ENCODE peak calls at places on chromosomes 13 and 19, in ten cellular contexts. One of them, this sample, is unnamed.

GRCh38 chr19:33580026-33580644 is 41.6 kb upstream of the CHST8 start:
- DNase-seq in colonic mucosa: no peak
- DNase-seq in retinal pigment epithelial cell: no peak
- DNase-seq in nephron progenitor cell: no peak
- DNase-seq in uterus: no peak
- DNase-seq in psoas muscle: no peak
- DNase-seq in brain microvascular endothelial cell: no peak
- DNase-seq in A549: no peak
- DNase-seq in fibroblast of lung: no peak
- DNase-seq in cardiac fibroblast: no peak
- DNase-seq in this sample: peak; percentile 81

GRCh38 chr13:101520672-101521071 is 68.2 kb downstream of the ITGBL1 start:
- DNase-seq in colonic mucosa: no peak
- DNase-seq in retinal pigment epithelial cell: no peak
- DNase-seq in nephron progenitor cell: no peak
- DNase-seq in uterus: no peak
- DNase-seq in psoas muscle: no peak
- DNase-seq in brain microvascular endothelial cell: peak; percentile 81
- DNase-seq in A549: no peak
- DNase-seq in fibroblast of lung: peak; percentile 68
- DNase-seq in cardiac fibroblast: peak; percentile 38
- DNase-seq in this sample: no peak

GRCh38 chr13:65679240-65679639 is 1550.9 kb downstream of the PCDH9 start:
- DNase-seq in colonic mucosa: no peak
- DNase-seq in retinal pigment epithelial cell: no peak
- DNase-seq in nephron progenitor cell: no peak
- DNase-seq in uterus: no peak
- DNase-seq in psoas muscle: no peak
- DNase-seq in brain microvascular endothelial cell: peak; percentile 69
- DNase-seq in A549: no peak
- DNase-seq in fibroblast of lung: peak; percentile 40
- DNase-seq in cardiac fibroblast: peak; percentile 6
- DNase-seq in this sample: no peak

GRCh38 chr13:110448230-110448629 is 113.3 kb downstream of the RAB20 start:
- DNase-seq in colonic mucosa: no peak
- DNase-seq in retinal pigment epithelial cell: peak; percentile 60
- DNase-seq in nephron progenitor cell: no peak
- DNase-seq in uterus: no peak
- DNase-seq in psoas muscle: no peak
- DNase-seq in brain microvascular endothelial cell: peak; percentile 72
- DNase-seq in A549: no peak
- DNase-seq in fibroblast of lung: peak; percentile 32
- DNase-seq in cardiac fibroblast: peak; percentile 49
- DNase-seq in this sample: peak; percentile 2

GRCh38 chr19:6222884-6223283 is 56.9 kb downstream of the MLLT1 start:
- DNase-seq in colonic mucosa: no peak
- DNase-seq in retinal pigment epithelial cell: no peak
- DNase-seq in nephron progenitor cell: no peak
- DNase-seq in uterus: no peak
- DNase-seq in psoas muscle: peak; percentile 57
- DNase-seq in brain microvascular endothelial cell: no peak
- DNase-seq in A549: no peak
- DNase-seq in fibroblast of lung: no peak
- DNase-seq in cardiac fibroblast: no peak
- DNase-seq in this sample: no peak

GRCh38 chr13:26412961-26413716 is 144.3 kb upstream of the WASF3 start:
- DNase-seq in colonic mucosa: no peak
- DNase-seq in retinal pigment epithelial cell: no peak
- DNase-seq in nephron progenitor cell: no peak
- DNase-seq in uterus: no peak
- DNase-seq in psoas muscle: no peak
- DNase-seq in brain microvascular endothelial cell: no peak
- DNase-seq in A549: no peak
- DNase-seq in fibroblast of lung: no peak
- DNase-seq in cardiac fibroblast: no peak
- DNase-seq in this sample: no peak

GRCh38 chr13:27578121-27579030 is 42.0 kb downstream of the LNX2 start:
- DNase-seq in colonic mucosa: no peak
- DNase-seq in retinal pigment epithelial cell: no peak
- DNase-seq in nephron progenitor cell: no peak
- DNase-seq in uterus: no peak
- DNase-seq in psoas muscle: no peak
- DNase-seq in brain microvascular endothelial cell: peak; percentile 81
- DNase-seq in A549: peak; percentile 19
- DNase-seq in fibroblast of lung: no peak
- DNase-seq in cardiac fibroblast: peak; percentile 15
- DNase-seq in this sample: no peak

GRCh38 chr13:94236876-94237275 is 242.6 kb downstream of the DCT start:
- DNase-seq in colonic mucosa: no peak
- DNase-seq in retinal pigment epithelial cell: no peak
- DNase-seq in nephron progenitor cell: no peak
- DNase-seq in uterus: no peak
- DNase-seq in psoas muscle: no peak
- DNase-seq in brain microvascular endothelial cell: no peak
- DNase-seq in A549: no peak
- DNase-seq in fibroblast of lung: no peak
- DNase-seq in cardiac fibroblast: peak; percentile 16
- DNase-seq in this sample: no peak

GRCh38 chr19:54023191-54023590 is 31.8 kb downstream of the CACNG6 start:
- DNase-seq in colonic mucosa: no peak
- DNase-seq in retinal pigment epithelial cell: no peak
- DNase-seq in nephron progenitor cell: no peak
- DNase-seq in uterus: no peak
- DNase-seq in psoas muscle: no peak
- DNase-seq in brain microvascular endothelial cell: no peak
- DNase-seq in A549: peak; percentile 45
- DNase-seq in fibroblast of lung: no peak
- DNase-seq in cardiac fibroblast: no peak
- DNase-seq in this sample: no peak

GRCh38 chr19:1700733-1701663 is 48.6 kb upstream of the TCF3 start:
- DNase-seq in colonic mucosa: no peak
- DNase-seq in retinal pigment epithelial cell: no peak
- DNase-seq in nephron progenitor cell: no peak
- DNase-seq in uterus: no peak
- DNase-seq in psoas muscle: no peak
- DNase-seq in brain microvascular endothelial cell: no peak
- DNase-seq in A549: no peak
- DNase-seq in fibroblast of lung: no peak
- DNase-seq in cardiac fibroblast: no peak
- DNase-seq in this sample: no peak

GRCh38 chr19:47143322-47144073 is 12.9 kb downstream of the SAE1 start:
- DNase-seq in colonic mucosa: no peak
- DNase-seq in retinal pigment epithelial cell: no peak
- DNase-seq in nephron progenitor cell: no peak
- DNase-seq in uterus: no peak
- DNase-seq in psoas muscle: no peak
- DNase-seq in brain microvascular endothelial cell: no peak
- DNase-seq in A549: no peak
- DNase-seq in fibroblast of lung: no peak
- DNase-seq in cardiac fibroblast: no peak
- DNase-seq in this sample: no peak

GRCh38 chr19:44643605-44644390 is at the start of gene PVR:
- DNase-seq in colonic mucosa: peak; percentile 79
- DNase-seq in retinal pigment epithelial cell: no peak
- DNase-seq in nephron progenitor cell: peak; percentile 70
- DNase-seq in uterus: peak; percentile 56
- DNase-seq in psoas muscle: peak; percentile 80
- DNase-seq in brain microvascular endothelial cell: peak; percentile 61
- DNase-seq in A549: peak; percentile 91
- DNase-seq in fibroblast of lung: peak; percentile 65
- DNase-seq in cardiac fibroblast: peak; percentile 75
- DNase-seq in this sample: peak; percentile 92

GRCh38 chr13:28478127-28478526 is 16.8 kb downstream of the FLT1 start:
- DNase-seq in colonic mucosa: no peak
- DNase-seq in retinal pigment epithelial cell: no peak
- DNase-seq in nephron progenitor cell: no peak
- DNase-seq in uterus: no peak
- DNase-seq in psoas muscle: no peak
- DNase-seq in brain microvascular endothelial cell: no peak
- DNase-seq in A549: no peak
- DNase-seq in fibroblast of lung: peak; percentile 76
- DNase-seq in cardiac fibroblast: no peak
- DNase-seq in this sample: no peak

GRCh38 chr13:103815619-103816018 is 749.4 kb upstream of the SLC10A2 start:
- DNase-seq in colonic mucosa: no peak
- DNase-seq in retinal pigment epithelial cell: no peak
- DNase-seq in nephron progenitor cell: no peak
- DNase-seq in uterus: no peak
- DNase-seq in psoas muscle: no peak
- DNase-seq in brain microvascular endothelial cell: peak; percentile 11
- DNase-seq in A549: no peak
- DNase-seq in fibroblast of lung: no peak
- DNase-seq in cardiac fibroblast: no peak
- DNase-seq in this sample: no peak

GRCh38 chr19:55402509-55402908 is 5.1 kb downstream of the UBE2S start:
- DNase-seq in colonic mucosa: no peak
- DNase-seq in retinal pigment epithelial cell: no peak
- DNase-seq in nephron progenitor cell: no peak
- DNase-seq in uterus: no peak
- DNase-seq in psoas muscle: no peak
- DNase-seq in brain microvascular endothelial cell: no peak
- DNase-seq in A549: no peak
- DNase-seq in fibroblast of lung: no peak
- DNase-seq in cardiac fibroblast: no peak
- DNase-seq in this sample: no peak

DNA sequence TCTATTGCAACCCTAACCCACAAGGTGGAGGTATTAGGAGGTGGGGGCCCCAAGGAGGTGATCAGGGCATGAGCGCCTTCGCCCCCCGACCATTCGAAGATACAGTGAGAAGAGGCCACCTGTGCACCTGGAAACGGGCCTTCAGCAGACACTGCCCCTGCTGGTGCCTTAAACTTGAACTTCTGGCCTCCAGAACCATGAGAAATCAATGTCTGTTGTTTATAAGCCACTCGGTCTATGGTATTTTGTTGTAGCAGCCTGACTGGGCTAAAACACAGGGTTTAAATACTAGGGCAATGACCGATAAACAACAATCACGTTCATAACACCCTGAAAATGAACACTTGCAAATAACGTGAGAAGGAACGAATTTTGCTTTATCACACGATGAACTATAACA is 85.2 kb upstream of the USP29 start:
- DNase-seq in colonic mucosa: no peak
- DNase-seq in retinal pigment epithelial cell: no peak
- DNase-seq in nephron progenitor cell: no peak
- DNase-seq in uterus: no peak
- DNase-seq in psoas muscle: no peak
- DNase-seq in brain microvascular endothelial cell: no peak
- DNase-seq in A549: no peak
- DNase-seq in fibroblast of lung: no peak
- DNase-seq in cardiac fibroblast: no peak
- DNase-seq in this sample: no peak
- TF ChIP-seq CTCF in colonic mucosa: no peak
- TF ChIP-seq CTCF in retinal pigment epithelial cell: no peak
- TF ChIP-seq CTCF in nephron progenitor cell: no peak
- TF ChIP-seq CTCF in uterus: no peak
- TF ChIP-seq CTCF in psoas muscle: no peak
- TF ChIP-seq CTCF in brain microvascular endothelial cell: no peak
- TF ChIP-seq CTCF in A549: no peak
- TF ChIP-seq CTCF in fibroblast of lung: no peak
- TF ChIP-seq CTCF in cardiac fibroblast: no peak
- TF ChIP-seq CTCF in this sample: no peak

GRCh38 chr13:82356667-82357066 is 1525.6 kb downstream of the SLITRK1 start:
- DNase-seq in colonic mucosa: no peak
- DNase-seq in retinal pigment epithelial cell: no peak
- DNase-seq in nephron progenitor cell: no peak
- DNase-seq in uterus: no peak
- DNase-seq in psoas muscle: no peak
- DNase-seq in brain microvascular endothelial cell: no peak
- DNase-seq in A549: peak; percentile 2
- DNase-seq in fibroblast of lung: peak; percentile 55
- DNase-seq in cardiac fibroblast: peak; percentile 18
- DNase-seq in this sample: no peak
- TF ChIP-seq CTCF in colonic mucosa: no peak
- TF ChIP-seq CTCF in retinal pigment epithelial cell: peak; percentile 25
- TF ChIP-seq CTCF in nephron progenitor cell: no peak
- TF ChIP-seq CTCF in uterus: no peak
- TF ChIP-seq CTCF in psoas muscle: no peak
- TF ChIP-seq CTCF in brain microvascular endothelial cell: no peak
- TF ChIP-seq CTCF in A549: no peak
- TF ChIP-seq CTCF in fibroblast of lung: peak; percentile 17
- TF ChIP-seq CTCF in cardiac fibroblast: no peak
- TF ChIP-seq CTCF in this sample: no peak

GRCh38 chr13:108812165-108812564 is 182.8 kb downstream of the MYO16 start:
- DNase-seq in colonic mucosa: no peak
- DNase-seq in retinal pigment epithelial cell: no peak
- DNase-seq in nephron progenitor cell: no peak
- DNase-seq in uterus: no peak
- DNase-seq in psoas muscle: no peak
- DNase-seq in brain microvascular endothelial cell: no peak
- DNase-seq in A549: no peak
- DNase-seq in fibroblast of lung: no peak
- DNase-seq in cardiac fibroblast: no peak
- DNase-seq in this sample: no peak

DNA sequence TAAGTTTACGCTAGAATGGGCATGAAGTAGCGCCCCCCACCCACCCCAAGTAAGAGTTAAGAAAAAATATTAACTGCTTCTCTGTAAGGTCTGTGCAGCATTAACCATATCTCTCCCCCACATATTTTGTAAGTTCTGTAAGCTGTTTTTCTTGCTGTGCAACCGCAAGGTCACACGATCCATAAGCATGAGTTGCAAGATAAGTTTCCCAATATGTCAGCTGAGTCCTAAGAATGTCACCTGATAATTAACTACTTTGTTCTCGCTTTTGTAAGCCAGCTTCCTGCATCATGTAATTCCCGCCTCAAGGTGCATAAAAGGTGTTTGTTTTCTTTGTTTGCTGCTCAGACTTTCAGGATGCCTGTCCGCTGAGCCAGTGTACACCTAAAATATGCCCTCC is 187.0 kb downstream of the MYO16 start:
- DNase-seq in colonic mucosa: no peak
- DNase-seq in retinal pigment epithelial cell: peak; percentile 10
- DNase-seq in nephron progenitor cell: no peak
- DNase-seq in uterus: no peak
- DNase-seq in psoas muscle: no peak
- DNase-seq in brain microvascular endothelial cell: no peak
- DNase-seq in A549: no peak
- DNase-seq in fibroblast of lung: no peak
- DNase-seq in cardiac fibroblast: peak; percentile 21
- DNase-seq in this sample: peak; percentile 23
- TF ChIP-seq CTCF in colonic mucosa: no peak
- TF ChIP-seq CTCF in retinal pigment epithelial cell: no peak
- TF ChIP-seq CTCF in nephron progenitor cell: no peak
- TF ChIP-seq CTCF in uterus: no peak
- TF ChIP-seq CTCF in psoas muscle: no peak
- TF ChIP-seq CTCF in brain microvascular endothelial cell: no peak
- TF ChIP-seq CTCF in A549: no peak
- TF ChIP-seq CTCF in fibroblast of lung: no peak
- TF ChIP-seq CTCF in cardiac fibroblast: no peak
- TF ChIP-seq CTCF in this sample: no peak

GRCh38 chr19:10001899-10002298 is 8.4 kb downstream of the COL5A3 start:
- DNase-seq in colonic mucosa: peak; percentile 74
- DNase-seq in retinal pigment epithelial cell: no peak
- DNase-seq in nephron progenitor cell: peak; percentile 25
- DNase-seq in uterus: no peak
- DNase-seq in psoas muscle: peak; percentile 67
- DNase-seq in brain microvascular endothelial cell: no peak
- DNase-seq in A549: peak; percentile 59
- DNase-seq in fibroblast of lung: peak; percentile 17
- DNase-seq in cardiac fibroblast: peak; percentile 14
- DNase-seq in this sample: peak; percentile 40
- TF ChIP-seq CTCF in colonic mucosa: peak; percentile 37
- TF ChIP-seq CTCF in retinal pigment epithelial cell: peak; percentile 48
- TF ChIP-seq CTCF in nephron progenitor cell: no peak
- TF ChIP-seq CTCF in uterus: no peak
- TF ChIP-seq CTCF in psoas muscle: peak; percentile 19
- TF ChIP-seq CTCF in brain microvascular endothelial cell: peak; percentile 74
- TF ChIP-seq CTCF in A549: peak; percentile 14
- TF ChIP-seq CTCF in fibroblast of lung: peak; percentile 49
- TF ChIP-seq CTCF in cardiac fibroblast: peak; percentile 70
- TF ChIP-seq CTCF in this sample: peak; percentile 22